ENCODE peak calls at places on chromosomes 7 and 10, in six cellular contexts. C is upper lobe of left lung; R is caudate nucleus; O is CD4-positive, alpha-beta T cell; I is lower lobe of right lung; A is sigmoid colon. L is an unnamed sample.

GRCh38 chr10:98460837-98461499 is 14.2 kb upstream of the HPS1 start:
- DNase-seq in I (no peak), C (peak), A (peak), O (no peak), R (no peak), L (peak)

GRCh38 chr7:50835156-50835555 is 52.5 kb upstream of the GRB10 start:
- DNase-seq in R (no peak), A (no peak), C (no peak), O (no peak), I (no peak), L (no peak)

GRCh38 chr10:84095821-84096497 is 43.4 kb upstream of the GHITM start:
- DNase-seq in I (no peak), A (no peak), O (no peak), R (no peak), C (no peak), L (no peak)

GRCh38 chr7:140209866-140210609 is 33.3 kb upstream of the KDM7A start:
- DNase-seq in I (peak), O (no peak), R (no peak), A (peak), C (peak), L (no peak)

GRCh38 chr10:11242443-11243386 is 225.0 kb downstream of the CELF2 start:
- DNase-seq in C (no peak), I (no peak), R (no peak), O (no peak), A (no peak), L (peak)

GRCh38 chr10:121158988-121159579 is 307.9 kb downstream of the WDR11 start:
- DNase-seq in A (no peak), I (no peak), O (no peak), C (peak), R (no peak), L (no peak)

GRCh38 chr10:86971146-86971991 is 3.1 kb downstream of the ADIRF start:
- DNase-seq in C (peak), O (peak), R (no peak), A (peak), I (peak), L (no peak)

GRCh38 chr7:113405296-113406056 is 287.1 kb upstream of the SMIM30 start:
- DNase-seq in A (no peak), C (no peak), O (no peak), I (no peak), R (peak), L (no peak)

DNA sequence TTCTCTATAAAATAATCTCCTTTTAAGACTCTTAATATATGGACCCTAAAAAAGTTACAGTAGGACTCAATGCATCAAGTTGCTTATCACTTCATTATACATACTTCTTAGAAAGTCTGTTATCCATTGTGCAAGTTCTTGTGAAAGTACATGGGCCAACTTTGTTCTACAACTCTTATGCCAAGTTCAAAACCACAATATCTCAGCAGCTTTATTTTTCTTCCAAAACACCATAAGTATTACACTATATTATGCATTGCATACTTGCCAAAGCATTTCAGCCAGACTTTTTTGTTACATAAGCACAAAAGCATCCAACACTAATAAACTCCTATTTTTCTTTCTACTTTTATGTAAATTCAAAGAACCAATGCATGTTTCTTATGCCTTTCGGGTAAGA is 94.4 kb downstream of the AHR start:
- DNase-seq in I (no peak), O (no peak), R (no peak), A (no peak), C (no peak), L (no peak)
- H3K27ac ChIP-seq in I (no peak), O (no peak), R (no peak), A (no peak), C (no peak), L (no peak)

GRCh38 chr7:47255007-47255406 is 326.9 kb downstream of the TNS3 start:
- DNase-seq in A (no peak), R (no peak), O (no peak), C (no peak), I (no peak), L (no peak)

GRCh38 chr7:47255441-47255840 is 326.5 kb downstream of the TNS3 start:
- DNase-seq in I (no peak), O (no peak), A (no peak), C (no peak), R (no peak), L (no peak)

GRCh38 chr7:47254081-47255006 is 327.6 kb downstream of the TNS3 start:
- DNase-seq in O (peak), R (no peak), A (peak), I (peak), C (peak), L (peak)

GRCh38 chr7:47252706-47253105 is 329.2 kb downstream of the TNS3 start:
- DNase-seq in I (no peak), C (no peak), O (no peak), A (no peak), R (no peak), L (no peak)

GRCh38 chr7:47253650-47254080 is 328.2 kb downstream of the TNS3 start:
- DNase-seq in O (no peak), C (peak), A (peak), R (no peak), I (no peak), L (peak)
- H3K27ac ChIP-seq in O (no peak), C (peak), A (peak), R (peak), I (peak), L (peak)

GRCh38 chr10:74000892-74001669 is 3.2 kb downstream of the VCL start:
- DNase-seq in I (no peak), O (no peak), C (no peak), R (no peak), A (no peak), L (no peak)
- H3K27ac ChIP-seq in I (no peak), O (no peak), C (no peak), R (no peak), A (peak), L (no peak)

GRCh38 chr10:113056030-113056429 is 106.0 kb downstream of the TCF7L2 start:
- DNase-seq in O (no peak), A (no peak), C (no peak), R (no peak), I (no peak), L (no peak)
- H3K27ac ChIP-seq in O (no peak), A (peak), C (no peak), R (no peak), I (peak), L (peak)

GRCh38 chr7:44279731-44280505 is 45.5 kb downstream of the CAMK2B start:
- DNase-seq in A (peak), O (no peak), C (peak), R (no peak), I (peak), L (no peak)
- H3K27ac ChIP-seq in A (no peak), O (no peak), C (no peak), R (peak), I (no peak), L (no peak)

DNA sequence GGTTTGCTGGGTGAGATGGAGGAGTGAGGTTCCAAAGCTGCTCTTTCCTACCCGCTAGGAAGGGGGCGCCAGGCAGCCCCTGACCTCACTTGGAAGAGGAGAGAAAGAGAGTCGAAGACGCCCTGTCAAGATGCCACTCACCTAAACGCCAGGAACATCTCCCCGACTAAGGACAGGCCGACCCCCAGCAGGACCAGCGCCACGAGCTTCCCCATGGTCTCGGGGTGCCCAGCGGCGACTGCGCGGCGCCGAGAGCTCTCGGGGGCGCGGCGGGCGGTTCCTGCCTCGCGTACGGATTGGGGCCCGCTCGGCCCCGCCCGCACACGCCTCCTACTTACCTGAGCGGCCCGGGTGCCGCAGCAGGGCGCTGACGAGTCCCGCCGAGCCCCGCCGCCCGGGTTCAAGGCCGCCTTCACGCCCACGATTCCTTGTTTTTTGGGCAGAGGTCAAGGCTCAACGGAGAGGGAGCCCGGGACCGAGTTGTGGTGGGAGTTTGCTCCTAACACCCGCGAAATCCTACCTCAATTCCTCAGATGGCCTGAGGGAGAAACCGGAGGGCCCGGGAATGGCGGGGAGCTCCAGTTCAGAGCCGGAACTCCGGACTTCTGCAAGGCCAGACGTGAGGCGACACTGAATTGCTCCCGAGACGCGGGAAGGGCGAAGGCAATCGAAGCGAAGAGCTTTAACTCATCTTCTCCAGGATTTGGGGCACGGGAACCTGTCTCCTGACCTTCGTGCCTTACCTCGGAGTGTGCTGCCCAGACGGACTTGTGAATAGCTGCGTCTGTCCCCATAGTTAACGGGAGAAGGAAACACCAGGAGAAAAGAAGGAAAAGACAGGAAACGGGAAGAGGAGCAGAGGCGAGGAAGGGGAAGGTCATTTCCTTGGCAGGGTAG is at the start of gene PON3:
- DNase-seq in R (no peak), A (peak), O (no peak), C (peak), I (peak), L (no peak)
- H3K27ac ChIP-seq in R (no peak), A (no peak), O (no peak), C (peak), I (peak), L (no peak)

DNA sequence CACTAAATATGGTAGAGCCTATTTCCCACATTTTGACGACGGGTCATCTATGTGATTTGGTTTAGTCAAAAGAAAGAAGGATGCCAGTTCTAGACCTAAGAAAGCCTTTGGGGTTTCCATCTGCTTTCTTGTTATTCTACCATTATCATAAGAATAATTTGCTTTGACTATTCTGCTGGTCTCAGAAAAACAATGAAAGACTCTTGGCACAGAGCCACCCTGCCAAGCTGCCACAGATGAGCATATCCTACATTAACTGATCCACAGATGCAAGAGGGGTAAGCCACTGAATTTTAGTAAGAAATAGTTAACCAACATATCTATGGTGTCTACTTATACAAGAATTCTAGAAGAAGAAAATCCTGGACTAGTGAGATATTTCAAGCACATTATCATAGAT is 158.6 kb upstream of the MAGI2 start:
- DNase-seq in C (no peak), O (no peak), A (no peak), I (no peak), R (no peak), L (no peak)
- H3K27ac ChIP-seq in C (no peak), O (no peak), A (no peak), I (no peak), R (no peak), L (no peak)

GRCh38 chr7:70402069-70402468 is 729.9 kb upstream of the GALNT17 start:
- DNase-seq in C (no peak), R (no peak), O (no peak), A (no peak), I (no peak), L (no peak)

GRCh38 chr7:70408477-70408876 is 723.5 kb upstream of the GALNT17 start:
- DNase-seq in I (no peak), O (no peak), C (no peak), R (no peak), A (no peak), L (no peak)

GRCh38 chr7:70408891-70409290 is 723.1 kb upstream of the GALNT17 start:
- DNase-seq in I (no peak), A (no peak), C (no peak), O (no peak), R (no peak), L (no peak)

GRCh38 chr7:70406419-70407189 is 725.3 kb upstream of the GALNT17 start:
- DNase-seq in C (no peak), I (no peak), R (no peak), A (no peak), O (no peak), L (no peak)

GRCh38 chr7:70405241-70405640 is 726.7 kb upstream of the GALNT17 start:
- DNase-seq in A (no peak), R (no peak), I (no peak), O (no peak), C (no peak), L (no peak)
- H3K27ac ChIP-seq in A (no peak), R (no peak), I (no peak), O (no peak), C (no peak), L (no peak)

GRCh38 chr7:2681954-2682799 is 5.8 kb upstream of the AMZ1 start:
- DNase-seq in I (no peak), A (no peak), R (peak), C (no peak), O (no peak), L (no peak)
- H3K27ac ChIP-seq in I (no peak), A (no peak), R (peak), C (no peak), O (no peak), L (peak)